ENCODE peak calls at places on chromosomes 16 and 17, in five cellular contexts. One of them, this sample, is unnamed.

GRCh38 chr17:68497885-68498319 is 14.3 kb upstream of the PRKAR1A start:
- DNase-seq in neuronal stem cell: no peak
- DNase-seq in trophoblast cell: no peak
- DNase-seq in H9: no peak
- DNase-seq in H1: no peak
- DNase-seq in this sample: no peak

GRCh38 chr17:80720624-80721577 is 176.3 kb downstream of the RPTOR start:
- DNase-seq in trophoblast cell: peak
- DNase-seq in neuronal stem cell: no peak
- DNase-seq in H1: no peak
- DNase-seq in H9: no peak
- DNase-seq in this sample: peak

GRCh38 chr16:2783581-2784375 is 3.6 kb downstream of the PRSS33 start:
- DNase-seq in H1: no peak
- DNase-seq in H9: no peak
- DNase-seq in trophoblast cell: no peak
- DNase-seq in neuronal stem cell: no peak
- DNase-seq in this sample: no peak

GRCh38 chr17:42153919-42154491 is 784 bp downstream of the RAB5C start:
- DNase-seq in H9: no peak
- DNase-seq in neuronal stem cell: no peak
- DNase-seq in H1: no peak
- DNase-seq in trophoblast cell: no peak
- DNase-seq in this sample: peak

GRCh38 chr16:21033707-21034106 is 116.9 kb downstream of the DNAH3 start:
- DNase-seq in neuronal stem cell: no peak
- DNase-seq in H1: no peak
- DNase-seq in H9: no peak
- DNase-seq in trophoblast cell: no peak
- DNase-seq in this sample: no peak

GRCh38 chr17:16486373-16487250 is 5.4 kb downstream of the LRRC75A start:
- DNase-seq in trophoblast cell: no peak
- DNase-seq in H1: peak
- DNase-seq in neuronal stem cell: no peak
- DNase-seq in H9: peak
- DNase-seq in this sample: peak

GRCh38 chr16:1993731-1994131 is 4.0 kb downstream of the SYNGR3 start:
- DNase-seq in trophoblast cell: no peak
- DNase-seq in H1: no peak
- DNase-seq in neuronal stem cell: no peak
- DNase-seq in H9: no peak
- DNase-seq in this sample: peak

GRCh38 chr17:76077582-76078110 is 1.3 kb upstream of the ZACN start:
- DNase-seq in H1: no peak
- DNase-seq in H9: peak
- DNase-seq in trophoblast cell: no peak
- DNase-seq in neuronal stem cell: no peak
- DNase-seq in this sample: no peak

GRCh38 chr17:61431594-61432311 is 20.5 kb upstream of the TBX4 start:
- DNase-seq in trophoblast cell: peak
- DNase-seq in H9: no peak
- DNase-seq in H1: no peak
- DNase-seq in neuronal stem cell: no peak
- DNase-seq in this sample: no peak

GRCh38 chr17:76700627-76701470 is 9.9 kb downstream of the MXRA7 start:
- DNase-seq in trophoblast cell: peak
- DNase-seq in neuronal stem cell: no peak
- DNase-seq in H9: no peak
- DNase-seq in H1: no peak
- DNase-seq in this sample: peak

GRCh38 chr17:27466748-27467375 is 10.6 kb downstream of the KSR1 start:
- DNase-seq in neuronal stem cell: no peak
- DNase-seq in trophoblast cell: no peak
- DNase-seq in H9: no peak
- DNase-seq in H1: no peak
- DNase-seq in this sample: no peak

GRCh38 chr17:42642377-42642776 is 16.7 kb upstream of the TUBG2 start:
- DNase-seq in trophoblast cell: no peak
- DNase-seq in H1: no peak
- DNase-seq in H9: peak
- DNase-seq in neuronal stem cell: peak
- DNase-seq in this sample: no peak

GRCh38 chr16:3214904-3215600 is 19.9 kb downstream of the ZNF200 start:
- DNase-seq in H9: no peak
- DNase-seq in neuronal stem cell: no peak
- DNase-seq in trophoblast cell: no peak
- DNase-seq in H1: no peak
- DNase-seq in this sample: no peak

GRCh38 chr17:3221850-3222249 is 14.4 kb downstream of the OR1A1 start:
- DNase-seq in H1: no peak
- DNase-seq in H9: no peak
- DNase-seq in trophoblast cell: no peak
- DNase-seq in neuronal stem cell: no peak
- DNase-seq in this sample: no peak

GRCh38 chr17:63222655-63223054 is 223.5 kb downstream of the CYB561 start:
- DNase-seq in neuronal stem cell: no peak
- DNase-seq in H9: no peak
- DNase-seq in trophoblast cell: no peak
- DNase-seq in H1: no peak
- DNase-seq in this sample: peak

GRCh38 chr16:24281466-24281865 is 25.3 kb downstream of the CACNG3 start:
- DNase-seq in H9: no peak
- DNase-seq in trophoblast cell: no peak
- DNase-seq in neuronal stem cell: no peak
- DNase-seq in H1: no peak
- DNase-seq in this sample: no peak

GRCh38 chr17:32555611-32556310 is 69.0 kb downstream of the CDK5R1 start:
- DNase-seq in H9: no peak
- DNase-seq in H1: no peak
- DNase-seq in neuronal stem cell: no peak
- DNase-seq in trophoblast cell: no peak
- DNase-seq in this sample: no peak

GRCh38 chr17:32552280-32552679 is 65.5 kb downstream of the CDK5R1 start:
- DNase-seq in neuronal stem cell: no peak
- DNase-seq in trophoblast cell: no peak
- DNase-seq in H9: no peak
- DNase-seq in H1: no peak
- DNase-seq in this sample: no peak

GRCh38 chr17:32549559-32549958 is 62.8 kb downstream of the CDK5R1 start:
- DNase-seq in H9: no peak
- DNase-seq in trophoblast cell: no peak
- DNase-seq in H1: no peak
- DNase-seq in neuronal stem cell: no peak
- DNase-seq in this sample: no peak

GRCh38 chr17:32551186-32551955 is 64.6 kb downstream of the CDK5R1 start:
- DNase-seq in neuronal stem cell: no peak
- DNase-seq in H9: no peak
- DNase-seq in H1: no peak
- DNase-seq in trophoblast cell: peak
- DNase-seq in this sample: peak

DNA sequence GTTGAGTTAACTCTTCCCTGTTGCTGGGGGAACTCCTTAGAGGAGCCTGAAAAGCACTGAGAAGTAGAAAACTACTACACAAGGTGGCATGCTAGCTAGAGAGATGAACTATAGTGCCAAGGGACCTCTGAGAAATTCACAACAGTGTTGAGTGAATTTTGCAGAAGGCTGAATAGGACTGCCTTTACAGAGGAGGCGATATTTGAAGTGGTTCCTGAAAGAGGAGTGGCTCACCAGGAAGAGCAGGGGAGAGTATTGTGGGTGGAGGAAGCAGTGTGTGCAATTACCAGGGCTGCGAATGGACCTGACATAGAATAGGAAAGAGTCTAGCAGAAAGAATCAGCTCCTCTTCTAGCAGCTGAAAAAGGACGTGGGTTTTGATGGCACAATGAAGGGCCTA is 66.4 kb downstream of the CDK5R1 start:
- DNase-seq in neuronal stem cell: no peak
- DNase-seq in H1: no peak
- DNase-seq in H9: no peak
- DNase-seq in trophoblast cell: no peak
- DNase-seq in this sample: no peak
- H2BK12ac ChIP-seq in neuronal stem cell: no peak
- H2BK12ac ChIP-seq in H1: no peak
- H2BK12ac ChIP-seq in H9: no peak
- H2BK12ac ChIP-seq in trophoblast cell: no peak
- H2BK12ac ChIP-seq in this sample: no peak

GRCh38 chr17:4318596-4318995 is 47.9 kb downstream of the UBE2G1 start:
- DNase-seq in neuronal stem cell: no peak
- DNase-seq in H1: no peak
- DNase-seq in trophoblast cell: no peak
- DNase-seq in H9: no peak
- DNase-seq in this sample: no peak

GRCh38 chr17:4316648-4317047 is 49.8 kb downstream of the UBE2G1 start:
- DNase-seq in trophoblast cell: no peak
- DNase-seq in neuronal stem cell: no peak
- DNase-seq in H1: no peak
- DNase-seq in H9: no peak
- DNase-seq in this sample: no peak

GRCh38 chr17:4317648-4318047 is 48.8 kb downstream of the UBE2G1 start:
- DNase-seq in H1: no peak
- DNase-seq in neuronal stem cell: no peak
- DNase-seq in trophoblast cell: no peak
- DNase-seq in H9: no peak
- DNase-seq in this sample: no peak

GRCh38 chr17:4318186-4318585 is 48.3 kb downstream of the UBE2G1 start:
- DNase-seq in trophoblast cell: no peak
- DNase-seq in neuronal stem cell: no peak
- DNase-seq in H9: no peak
- DNase-seq in H1: no peak
- DNase-seq in this sample: no peak

DNA sequence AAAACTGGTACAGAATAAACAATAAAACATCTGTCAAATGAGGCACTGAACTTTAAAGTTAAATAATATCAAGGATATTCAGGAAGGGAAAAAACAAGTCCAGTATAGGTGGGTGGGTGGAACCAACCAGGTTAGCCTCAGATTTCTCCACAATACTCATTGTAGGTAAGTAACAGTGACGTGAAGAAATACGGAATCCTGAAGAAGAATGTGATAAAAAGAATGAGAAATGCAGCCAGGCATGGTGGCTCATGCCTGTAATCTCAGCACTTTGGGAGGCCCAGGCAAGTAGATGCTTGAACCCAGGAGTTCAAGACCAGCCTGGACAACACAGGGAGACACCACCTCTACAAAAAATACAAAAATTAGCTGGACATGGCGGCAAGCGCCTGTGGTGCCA is 47.3 kb downstream of the UBE2G1 start:
- DNase-seq in H1: no peak
- DNase-seq in trophoblast cell: peak
- DNase-seq in H9: no peak
- DNase-seq in neuronal stem cell: no peak
- DNase-seq in this sample: no peak
- H2BK12ac ChIP-seq in H1: no peak
- H2BK12ac ChIP-seq in trophoblast cell: no peak
- H2BK12ac ChIP-seq in H9: no peak
- H2BK12ac ChIP-seq in neuronal stem cell: no peak
- H2BK12ac ChIP-seq in this sample: no peak

GRCh38 chr16:89452925-89453324 is 37.4 kb downstream of the ANKRD11 start:
- DNase-seq in trophoblast cell: no peak
- DNase-seq in neuronal stem cell: no peak
- DNase-seq in H9: no peak
- DNase-seq in H1: no peak
- DNase-seq in this sample: no peak
- H2BK12ac ChIP-seq in trophoblast cell: no peak
- H2BK12ac ChIP-seq in neuronal stem cell: no peak
- H2BK12ac ChIP-seq in H9: no peak
- H2BK12ac ChIP-seq in H1: no peak
- H2BK12ac ChIP-seq in this sample: no peak

DNA sequence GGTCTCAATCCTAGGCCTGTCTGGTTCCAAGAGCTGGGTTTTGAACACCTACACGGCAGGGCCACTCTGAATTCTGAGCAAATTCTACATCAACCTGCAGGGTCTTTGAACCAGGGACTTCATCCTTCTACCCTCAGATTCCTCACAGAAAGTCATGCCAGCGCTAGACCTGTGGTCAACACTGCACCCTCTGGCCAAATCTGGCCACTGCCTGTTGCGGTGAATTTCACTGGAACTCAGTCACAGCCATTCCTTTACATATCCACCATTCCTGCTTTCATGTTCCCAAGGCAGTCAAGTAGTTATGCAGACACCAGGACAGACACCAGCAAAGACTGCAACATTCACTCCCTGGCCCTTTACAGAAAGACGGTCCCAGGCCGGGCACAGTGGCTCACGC is 144.6 kb downstream of the C16orf95 start:
- DNase-seq in trophoblast cell: peak
- DNase-seq in H1: no peak
- DNase-seq in H9: no peak
- DNase-seq in neuronal stem cell: no peak
- DNase-seq in this sample: no peak
- H2BK12ac ChIP-seq in trophoblast cell: no peak
- H2BK12ac ChIP-seq in H1: no peak
- H2BK12ac ChIP-seq in H9: no peak
- H2BK12ac ChIP-seq in neuronal stem cell: no peak
- H2BK12ac ChIP-seq in this sample: no peak

GRCh38 chr17:73822371-73822770 is 178.1 kb upstream of the SDK2 start:
- DNase-seq in neuronal stem cell: no peak
- DNase-seq in H9: no peak
- DNase-seq in trophoblast cell: no peak
- DNase-seq in H1: no peak
- DNase-seq in this sample: no peak
- H2BK12ac ChIP-seq in neuronal stem cell: no peak
- H2BK12ac ChIP-seq in H9: no peak
- H2BK12ac ChIP-seq in trophoblast cell: no peak
- H2BK12ac ChIP-seq in H1: peak
- H2BK12ac ChIP-seq in this sample: no peak

GRCh38 chr17:40106760-40107265 is 6.4 kb upstream of the NR1D1 start:
- DNase-seq in H9: peak
- DNase-seq in neuronal stem cell: no peak
- DNase-seq in trophoblast cell: no peak
- DNase-seq in H1: no peak
- DNase-seq in this sample: peak

GRCh38 chr17:40106089-40106759 is 5.8 kb upstream of the NR1D1 start:
- DNase-seq in neuronal stem cell: no peak
- DNase-seq in H1: no peak
- DNase-seq in trophoblast cell: no peak
- DNase-seq in H9: no peak
- DNase-seq in this sample: no peak

GRCh38 chr17:40109471-40109824 is 9.1 kb upstream of the NR1D1 start:
- DNase-seq in H9: no peak
- DNase-seq in trophoblast cell: no peak
- DNase-seq in neuronal stem cell: no peak
- DNase-seq in H1: no peak
- DNase-seq in this sample: peak

GRCh38 chr17:40104570-40105471 is 4.4 kb upstream of the NR1D1 start:
- DNase-seq in H1: no peak
- DNase-seq in H9: no peak
- DNase-seq in trophoblast cell: no peak
- DNase-seq in neuronal stem cell: no peak
- DNase-seq in this sample: no peak

GRCh38 chr17:40107266-40107980 is 7.0 kb upstream of the NR1D1 start:
- DNase-seq in H9: peak
- DNase-seq in neuronal stem cell: no peak
- DNase-seq in H1: peak
- DNase-seq in trophoblast cell: no peak
- DNase-seq in this sample: peak
- H2BK12ac ChIP-seq in H9: peak
- H2BK12ac ChIP-seq in neuronal stem cell: no peak
- H2BK12ac ChIP-seq in H1: peak
- H2BK12ac ChIP-seq in trophoblast cell: peak
- H2BK12ac ChIP-seq in this sample: peak